ENCODE peak calls at places on chromosomes 4 and X, in nine cellular contexts. One of them, this sample, is unnamed.

GRCh38 chr4:92264163-92264562 is 39.6 kb upstream of the GRID2 start:
- DNase-seq in tibial nerve: no peak
- DNase-seq in adrenal gland: no peak
- DNase-seq in heart left ventricle: no peak
- DNase-seq in A549: no peak
- DNase-seq in ovary: no peak
- DNase-seq in IMR-90: no peak
- DNase-seq in spleen: no peak
- DNase-seq in transverse colon: no peak
- DNase-seq in this sample: no peak

GRCh38 chr4:177442623-177443155 is 452 bp upstream of the AGA start:
- DNase-seq in tibial nerve: peak
- DNase-seq in IMR-90: no peak
- DNase-seq in ovary: no peak
- DNase-seq in transverse colon: no peak
- DNase-seq in adrenal gland: no peak
- DNase-seq in heart left ventricle: no peak
- DNase-seq in A549: peak
- DNase-seq in spleen: no peak
- DNase-seq in this sample: no peak

GRCh38 chr4:28686618-28687017 is 1826.0 kb downstream of the STIM2 start:
- DNase-seq in transverse colon: peak
- DNase-seq in A549: peak
- DNase-seq in spleen: peak
- DNase-seq in IMR-90: peak
- DNase-seq in adrenal gland: no peak
- DNase-seq in tibial nerve: no peak
- DNase-seq in heart left ventricle: peak
- DNase-seq in ovary: no peak
- DNase-seq in this sample: peak

GRCh38 chr4:169031392-169031791 is 21.3 kb upstream of the CBR4 start:
- DNase-seq in transverse colon: no peak
- DNase-seq in adrenal gland: no peak
- DNase-seq in heart left ventricle: no peak
- DNase-seq in A549: no peak
- DNase-seq in tibial nerve: no peak
- DNase-seq in spleen: no peak
- DNase-seq in ovary: no peak
- DNase-seq in IMR-90: no peak
- DNase-seq in this sample: no peak

GRCh38 chrX:24899391-24899790 is 116.4 kb downstream of the ARX start:
- DNase-seq in transverse colon: no peak
- DNase-seq in A549: no peak
- DNase-seq in heart left ventricle: no peak
- DNase-seq in adrenal gland: no peak
- DNase-seq in ovary: no peak
- DNase-seq in spleen: no peak
- DNase-seq in IMR-90: no peak
- DNase-seq in tibial nerve: no peak
- DNase-seq in this sample: no peak

GRCh38 chrX:12440245-12440644 is 302.0 kb downstream of the FRMPD4 start:
- DNase-seq in IMR-90: no peak
- DNase-seq in heart left ventricle: no peak
- DNase-seq in A549: no peak
- DNase-seq in spleen: no peak
- DNase-seq in transverse colon: no peak
- DNase-seq in ovary: no peak
- DNase-seq in adrenal gland: no peak
- DNase-seq in tibial nerve: no peak
- DNase-seq in this sample: no peak

GRCh38 chr4:42425146-42426065 is 28.1 kb downstream of the SHISA3 start:
- DNase-seq in spleen: no peak
- DNase-seq in heart left ventricle: no peak
- DNase-seq in IMR-90: no peak
- DNase-seq in transverse colon: no peak
- DNase-seq in A549: no peak
- DNase-seq in tibial nerve: no peak
- DNase-seq in adrenal gland: no peak
- DNase-seq in ovary: no peak
- DNase-seq in this sample: no peak

GRCh38 chr4:170697045-170697444 is 607.3 kb upstream of the AADAT start:
- DNase-seq in tibial nerve: no peak
- DNase-seq in A549: no peak
- DNase-seq in ovary: no peak
- DNase-seq in IMR-90: no peak
- DNase-seq in transverse colon: no peak
- DNase-seq in spleen: no peak
- DNase-seq in adrenal gland: no peak
- DNase-seq in heart left ventricle: no peak
- DNase-seq in this sample: no peak

GRCh38 chr4:65552071-65552470 is 118.2 kb downstream of the EPHA5 start:
- DNase-seq in transverse colon: no peak
- DNase-seq in adrenal gland: no peak
- DNase-seq in A549: no peak
- DNase-seq in heart left ventricle: no peak
- DNase-seq in tibial nerve: no peak
- DNase-seq in spleen: no peak
- DNase-seq in ovary: no peak
- DNase-seq in IMR-90: no peak
- DNase-seq in this sample: no peak

GRCh38 chrX:10007604-10008003 is 40.4 kb downstream of the CLDN34 start:
- DNase-seq in tibial nerve: no peak
- DNase-seq in spleen: no peak
- DNase-seq in adrenal gland: no peak
- DNase-seq in ovary: no peak
- DNase-seq in transverse colon: no peak
- DNase-seq in heart left ventricle: no peak
- DNase-seq in IMR-90: peak
- DNase-seq in A549: no peak
- DNase-seq in this sample: no peak

GRCh38 chrX:319579-320125 is 1.1 kb upstream of the GTPBP6 start:
- DNase-seq in A549: no peak
- DNase-seq in heart left ventricle: peak
- DNase-seq in spleen: peak
- DNase-seq in transverse colon: peak
- DNase-seq in ovary: peak
- DNase-seq in tibial nerve: no peak
- DNase-seq in IMR-90: no peak
- DNase-seq in adrenal gland: peak
- DNase-seq in this sample: no peak

GRCh38 chrX:317424-318067 is 1.1 kb downstream of the GTPBP6 start:
- DNase-seq in tibial nerve: no peak
- DNase-seq in heart left ventricle: no peak
- DNase-seq in ovary: no peak
- DNase-seq in IMR-90: no peak
- DNase-seq in adrenal gland: no peak
- DNase-seq in transverse colon: no peak
- DNase-seq in A549: no peak
- DNase-seq in spleen: no peak
- DNase-seq in this sample: no peak

GRCh38 chrX:318068-318738 is 393 bp downstream of the GTPBP6 start:
- DNase-seq in tibial nerve: peak
- DNase-seq in ovary: peak
- DNase-seq in A549: peak
- DNase-seq in transverse colon: peak
- DNase-seq in adrenal gland: peak
- DNase-seq in spleen: peak
- DNase-seq in heart left ventricle: peak
- DNase-seq in IMR-90: peak
- DNase-seq in this sample: peak

GRCh38 chrX:320126-320783 is 1.7 kb upstream of the GTPBP6 start:
- DNase-seq in adrenal gland: peak
- DNase-seq in heart left ventricle: peak
- DNase-seq in transverse colon: peak
- DNase-seq in spleen: peak
- DNase-seq in tibial nerve: no peak
- DNase-seq in A549: no peak
- DNase-seq in IMR-90: peak
- DNase-seq in ovary: peak
- DNase-seq in this sample: no peak

DNA sequence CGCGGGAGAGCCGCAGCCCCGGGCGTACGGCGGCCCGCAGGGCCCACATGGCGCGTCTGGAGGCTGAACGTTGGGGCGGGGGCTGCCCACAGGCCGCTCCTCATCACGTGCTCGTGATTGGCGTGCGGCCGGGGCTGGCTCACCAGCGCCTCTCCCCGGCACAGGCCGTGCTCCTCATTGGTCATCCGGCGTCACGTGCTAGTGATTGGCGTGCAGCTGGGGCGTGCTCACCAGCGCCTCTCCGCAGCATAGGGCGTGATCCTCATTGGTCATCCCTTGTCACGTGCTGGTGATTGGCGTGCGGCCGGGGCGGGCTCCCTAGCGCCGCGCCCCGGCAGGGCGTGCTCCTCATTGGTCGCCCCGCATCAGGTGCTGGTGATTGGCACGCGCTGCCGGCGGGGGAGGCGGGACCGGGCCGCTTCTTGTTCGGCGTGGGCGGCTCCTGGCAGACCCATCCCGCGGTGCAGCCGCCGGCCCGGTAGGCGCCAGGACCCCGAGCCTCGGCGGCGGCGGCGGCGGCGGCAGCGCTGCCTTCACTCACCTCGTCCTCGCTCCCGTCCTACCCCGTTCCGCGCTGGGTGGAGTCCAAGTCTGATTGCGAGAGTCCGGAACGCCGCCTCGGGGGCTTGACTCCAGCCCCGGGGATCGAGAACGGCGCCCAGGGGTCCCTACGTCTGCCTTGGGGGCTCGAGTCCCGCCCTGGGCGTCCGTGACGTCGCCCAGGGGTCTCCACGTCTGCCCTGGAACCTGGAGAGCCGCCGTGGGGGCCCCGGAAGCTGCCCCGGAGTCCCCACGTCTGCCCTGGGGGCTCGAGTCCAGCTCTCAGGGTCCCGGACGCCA is at the start of gene GTPBP6:
- DNase-seq in tibial nerve: peak
- DNase-seq in A549: peak
- DNase-seq in transverse colon: peak
- DNase-seq in ovary: peak
- DNase-seq in heart left ventricle: peak
- DNase-seq in adrenal gland: peak
- DNase-seq in IMR-90: peak
- DNase-seq in spleen: peak
- DNase-seq in this sample: peak
- TF ChIP-seq POLR2A in tibial nerve: no peak
- TF ChIP-seq POLR2A in A549: no peak
- TF ChIP-seq POLR2A in transverse colon: peak
- TF ChIP-seq POLR2A in ovary: peak
- TF ChIP-seq POLR2A in heart left ventricle: peak
- TF ChIP-seq POLR2A in adrenal gland: peak
- TF ChIP-seq POLR2A in IMR-90: peak
- TF ChIP-seq POLR2A in spleen: peak
- TF ChIP-seq POLR2A in this sample: peak

GRCh38 chr4:153510252-153511001 is 44.3 kb downstream of the TMEM131L start:
- DNase-seq in transverse colon: no peak
- DNase-seq in ovary: no peak
- DNase-seq in A549: no peak
- DNase-seq in adrenal gland: no peak
- DNase-seq in spleen: no peak
- DNase-seq in tibial nerve: no peak
- DNase-seq in heart left ventricle: no peak
- DNase-seq in IMR-90: no peak
- DNase-seq in this sample: no peak
- H3K27ac ChIP-seq in transverse colon: no peak
- H3K27ac ChIP-seq in ovary: no peak
- H3K27ac ChIP-seq in A549: no peak
- H3K27ac ChIP-seq in adrenal gland: no peak
- H3K27ac ChIP-seq in spleen: no peak
- H3K27ac ChIP-seq in tibial nerve: no peak
- H3K27ac ChIP-seq in heart left ventricle: no peak
- H3K27ac ChIP-seq in IMR-90: no peak
- H3K27ac ChIP-seq in this sample: no peak

DNA sequence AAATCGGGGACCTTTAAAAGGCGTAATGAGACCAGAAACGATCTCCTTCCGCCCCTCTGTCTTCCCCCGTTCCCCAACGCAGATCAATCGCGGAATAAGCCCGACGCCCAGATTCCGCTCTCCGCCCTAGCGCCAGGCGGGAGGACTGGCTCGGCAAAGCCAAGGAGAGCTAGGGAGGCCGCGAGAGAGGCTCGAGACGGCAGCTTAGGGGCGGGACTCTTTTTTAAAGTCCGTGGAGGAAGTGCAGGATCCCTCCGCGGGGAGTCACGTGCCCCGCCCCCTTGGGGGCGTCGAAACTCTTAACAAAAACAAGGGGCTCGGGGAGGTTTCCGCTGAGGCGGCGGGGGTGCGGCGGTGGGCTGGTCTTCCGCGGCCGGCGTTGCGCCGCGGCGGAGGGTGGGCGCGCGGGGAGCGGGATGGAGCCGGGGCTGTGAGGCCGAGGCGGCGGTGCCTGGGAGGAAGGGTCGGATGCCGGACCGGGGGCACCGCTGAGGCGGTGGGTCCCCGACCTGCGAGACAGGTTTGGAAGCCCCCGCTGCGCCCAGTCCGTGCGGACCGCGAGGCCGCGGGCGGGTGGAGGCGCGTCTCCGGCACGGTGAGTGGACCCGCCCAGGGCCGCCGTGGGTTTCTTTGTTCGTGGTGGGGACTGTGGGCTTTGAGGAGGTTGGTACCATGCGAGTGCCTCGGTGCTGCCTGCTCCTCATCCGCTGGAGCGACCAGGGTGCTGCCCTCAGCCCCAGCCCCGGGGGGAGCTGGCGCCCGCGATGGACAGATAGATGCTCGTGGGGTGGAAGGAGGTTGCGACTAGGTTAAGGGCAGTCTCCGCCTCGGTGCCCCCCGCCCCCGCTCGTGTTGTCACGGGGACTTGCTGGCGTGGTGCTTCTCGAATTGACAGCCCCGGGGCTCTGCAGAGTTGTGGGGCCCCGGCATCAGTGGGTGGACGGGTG is at the start of gene CCNG2:
- DNase-seq in A549: peak
- DNase-seq in tibial nerve: peak
- DNase-seq in transverse colon: peak
- DNase-seq in adrenal gland: peak
- DNase-seq in heart left ventricle: peak
- DNase-seq in ovary: peak
- DNase-seq in spleen: peak
- DNase-seq in IMR-90: peak
- DNase-seq in this sample: peak
- TF ChIP-seq POLR2A in A549: peak
- TF ChIP-seq POLR2A in tibial nerve: peak
- TF ChIP-seq POLR2A in transverse colon: peak
- TF ChIP-seq POLR2A in adrenal gland: peak
- TF ChIP-seq POLR2A in heart left ventricle: peak
- TF ChIP-seq POLR2A in ovary: peak
- TF ChIP-seq POLR2A in spleen: peak
- TF ChIP-seq POLR2A in IMR-90: peak
- TF ChIP-seq POLR2A in this sample: peak

DNA sequence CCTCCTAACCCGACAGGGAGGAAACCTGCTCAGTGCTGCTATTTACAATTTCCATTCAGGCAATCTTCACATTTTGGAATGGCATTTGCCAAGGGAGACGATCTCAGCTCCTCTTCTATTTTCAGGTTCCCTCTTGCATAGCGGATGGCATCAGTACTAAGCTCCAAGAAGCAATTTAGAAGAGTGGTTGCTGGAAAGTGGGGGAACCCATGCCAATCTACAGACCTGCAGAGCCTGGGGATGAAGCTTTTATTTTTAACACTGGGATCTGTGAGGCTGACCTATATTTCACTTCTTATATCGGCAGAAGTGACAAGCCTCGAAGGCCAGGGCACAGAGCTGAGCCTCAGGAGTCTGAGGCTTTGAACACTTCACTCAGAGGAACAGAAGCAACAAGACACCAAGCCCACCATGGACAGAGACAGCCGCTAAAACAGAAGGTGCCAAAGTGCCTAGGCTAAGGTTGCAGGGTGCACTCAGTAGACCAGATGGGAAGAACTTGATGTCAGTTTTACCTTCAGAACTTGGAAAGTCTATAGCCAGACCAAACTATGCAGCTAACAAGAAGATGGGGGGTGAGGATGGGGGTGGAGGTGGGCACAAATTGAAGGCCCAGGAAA is 43.9 kb downstream of the SCD5 start:
- DNase-seq in ovary: no peak
- DNase-seq in heart left ventricle: no peak
- DNase-seq in IMR-90: no peak
- DNase-seq in adrenal gland: no peak
- DNase-seq in tibial nerve: no peak
- DNase-seq in spleen: peak
- DNase-seq in A549: no peak
- DNase-seq in transverse colon: no peak
- DNase-seq in this sample: no peak
- H3K27ac ChIP-seq in ovary: peak
- H3K27ac ChIP-seq in heart left ventricle: peak
- H3K27ac ChIP-seq in IMR-90: no peak
- H3K27ac ChIP-seq in adrenal gland: peak
- H3K27ac ChIP-seq in tibial nerve: peak
- H3K27ac ChIP-seq in spleen: no peak
- H3K27ac ChIP-seq in A549: no peak
- H3K27ac ChIP-seq in transverse colon: no peak
- H3K27ac ChIP-seq in this sample: peak